ENCODE peak calls at places on chromosomes 6 and 20, in seven cellular contexts. E, U, F, L, B, H and K are unnamed samples.

GRCh38 chr6:89692256-89692655 is 53.7 kb upstream of the LYRM2 start:
- DNase-seq in E (no peak), U (no peak), F (no peak), L (no peak), B (no peak), H (no peak), K (no peak)

GRCh38 chr6:135983720-135984343 is 132.3 kb downstream of the PDE7B start:
- DNase-seq in E (no peak), U (no peak), F (no peak), L (no peak), B (no peak), H (peak), K (no peak)

GRCh38 chr6:109834595-109835437 is 143.3 kb upstream of the GPR6 start:
- DNase-seq in E (no peak), U (no peak), F (no peak), L (no peak), B (no peak), H (no peak), K (no peak)

GRCh38 chr6:56727097-56727845 is 84.6 kb upstream of the DST start:
- DNase-seq in E (no peak), U (no peak), F (no peak), L (no peak), B (no peak), H (peak), K (no peak)

GRCh38 chr6:126093108-126093507 is 106.8 kb downstream of the TRMT11 start:
- DNase-seq in E (no peak), U (no peak), F (no peak), L (no peak), B (no peak), H (no peak), K (no peak)

GRCh38 chr20:40991181-40991889 is 37.3 kb upstream of the TOP1 start:
- DNase-seq in E (peak), U (no peak), F (no peak), L (no peak), B (no peak), H (no peak), K (no peak)

GRCh38 chr6:134092449-134092848 is 40.0 kb upstream of the SLC2A12 start:
- DNase-seq in E (no peak), U (no peak), F (no peak), L (no peak), B (no peak), H (no peak), K (no peak)

GRCh38 chr6:89640804-89641203 is 2.3 kb upstream of the LYRM2 start:
- DNase-seq in E (no peak), U (no peak), F (peak), L (no peak), B (no peak), H (peak), K (no peak)

GRCh38 chr6:10361428-10361827 is 53.4 kb downstream of the TFAP2A start:
- DNase-seq in E (no peak), U (no peak), F (no peak), L (no peak), B (no peak), H (no peak), K (no peak)

GRCh38 chr6:139744038-139744437 is 369.6 kb upstream of the CITED2 start:
- DNase-seq in E (no peak), U (no peak), F (no peak), L (no peak), B (no peak), H (no peak), K (no peak)

GRCh38 chr20:20343886-20344381 is 24.0 kb upstream of the INSM1 start:
- DNase-seq in E (no peak), U (no peak), F (no peak), L (no peak), B (no peak), H (no peak), K (no peak)

GRCh38 chr20:35912877-35913276 is 41.4 kb downstream of the SCAND1 start:
- DNase-seq in E (no peak), U (no peak), F (no peak), L (no peak), B (no peak), H (peak), K (no peak)

GRCh38 chr20:23050847-23051627 is 1.6 kb upstream of the THBD start:
- DNase-seq in E (no peak), U (peak), F (peak), L (peak), B (peak), H (peak), K (peak)

GRCh38 chr6:63066053-63066704 is 145.1 kb upstream of the FKBP1C start:
- DNase-seq in E (no peak), U (no peak), F (no peak), L (no peak), B (no peak), H (no peak), K (no peak)

GRCh38 chr6:104710543-104711335 is 149.0 kb downstream of the HACE1 start:
- DNase-seq in E (no peak), U (no peak), F (no peak), L (no peak), B (no peak), H (no peak), K (no peak)

GRCh38 chr6:108116424-108116780 is 41.9 kb upstream of the OSTM1 start:
- DNase-seq in E (no peak), U (no peak), F (no peak), L (no peak), B (no peak), H (no peak), K (no peak)

GRCh38 chr20:14984768-14985622 is 647.6 kb upstream of the FLRT3 start:
- DNase-seq in E (no peak), U (no peak), F (no peak), L (no peak), B (no peak), H (no peak), K (no peak)

GRCh38 chr6:35402136-35402855 is 49.8 kb upstream of the FANCE start:
- DNase-seq in E (no peak), U (no peak), F (no peak), L (no peak), B (no peak), H (no peak), K (no peak)

GRCh38 chr20:20710847-20711315 is 1.6 kb downstream of the RALGAPA2 start:
- DNase-seq in E (no peak), U (peak), F (peak), L (no peak), B (no peak), H (no peak), K (no peak)

GRCh38 chr6:53496797-53497196 is 48.1 kb downstream of the GCLC start:
- DNase-seq in E (no peak), U (peak), F (peak), L (no peak), B (no peak), H (peak), K (no peak)

GRCh38 chr6:154039231-154039842 is at the start of gene OPRM1:
- DNase-seq in E (no peak), U (peak), F (peak), L (peak), B (peak), H (peak), K (peak)

GRCh38 chr6:157669747-157670216 is 153.3 kb upstream of the SNX9 start:
- DNase-seq in E (peak), U (peak), F (no peak), L (peak), B (no peak), H (peak), K (peak)

GRCh38 chr6:52550014-52550575 is 26.8 kb downstream of the TRAM2 start:
- DNase-seq in E (no peak), U (no peak), F (no peak), L (no peak), B (no peak), H (no peak), K (no peak)

GRCh38 chr20:3753098-3753497 is 14.5 kb downstream of the ADISSP start:
- DNase-seq in E (peak), U (peak), F (no peak), L (peak), B (peak), H (peak), K (peak)

GRCh38 chr20:4717816-4718215 is 3.9 kb upstream of the PRND start:
- DNase-seq in E (no peak), U (no peak), F (no peak), L (no peak), B (no peak), H (no peak), K (no peak)

GRCh38 chr6:165222315-165223025 is 86.9 kb downstream of the C6orf118 start:
- DNase-seq in E (no peak), U (no peak), F (no peak), L (no peak), B (no peak), H (no peak), K (no peak)

GRCh38 chr6:33711140-33712129 is at the start of gene UQCC2:
- DNase-seq in E (peak), U (peak), F (peak), L (peak), B (peak), H (peak), K (peak)

GRCh38 chr20:39717976-39718375 is 755.8 kb downstream of the DHX35 start:
- DNase-seq in E (no peak), U (no peak), F (no peak), L (no peak), B (no peak), H (no peak), K (peak)

GRCh38 chr20:62193079-62194025 is 10.5 kb downstream of the MTG2 start:
- DNase-seq in E (no peak), U (no peak), F (no peak), L (peak), B (no peak), H (no peak), K (no peak)

GRCh38 chr6:133609404-133610270 is 279.3 kb upstream of the TCF21 start:
- DNase-seq in E (no peak), U (peak), F (peak), L (no peak), B (no peak), H (peak), K (no peak)

GRCh38 chr6:153898360-153899059 is 140.5 kb upstream of the OPRM1 start:
- DNase-seq in E (no peak), U (no peak), F (no peak), L (no peak), B (no peak), H (no peak), K (no peak)

GRCh38 chr6:120489941-120490340 is 844.3 kb downstream of the TBC1D32 start:
- DNase-seq in E (no peak), U (no peak), F (no peak), L (no peak), B (no peak), H (no peak), K (no peak)

GRCh38 chr6:110881929-110882629 is 7.5 kb downstream of the AMD1 start:
- DNase-seq in E (no peak), U (no peak), F (no peak), L (no peak), B (no peak), H (no peak), K (no peak)

GRCh38 chr6:11989376-11989775 is 22.7 kb upstream of the HIVEP1 start:
- DNase-seq in E (no peak), U (no peak), F (no peak), L (no peak), B (no peak), H (peak), K (no peak)

GRCh38 chr6:32081168-32081624 is 27.9 kb downstream of the TNXB start:
- DNase-seq in E (no peak), U (peak), F (no peak), L (no peak), B (no peak), H (peak), K (no peak)

GRCh38 chr20:46539113-46539512 is 11.3 kb downstream of the OCSTAMP start:
- DNase-seq in E (no peak), U (no peak), F (no peak), L (no peak), B (no peak), H (no peak), K (no peak)
- TF ChIP-seq CTCF in E (no peak), U (peak), F (no peak), L (peak), B (peak), H (no peak), K (no peak)

GRCh38 chr6:116101790-116102189 is 1.1 kb downstream of the NT5DC1 start:
- DNase-seq in E (no peak), U (no peak), F (no peak), L (no peak), B (no peak), H (no peak), K (no peak)

GRCh38 chr6:116102856-116103255 is 2.2 kb downstream of the NT5DC1 start:
- DNase-seq in E (no peak), U (no peak), F (no peak), L (no peak), B (no peak), H (no peak), K (no peak)

GRCh38 chr6:116101298-116101718 is 655 bp downstream of the NT5DC1 start:
- DNase-seq in E (peak), U (no peak), F (no peak), L (no peak), B (no peak), H (no peak), K (no peak)

GRCh38 chr6:116099036-116099435 is 1.6 kb upstream of the NT5DC1 start:
- DNase-seq in E (no peak), U (no peak), F (no peak), L (no peak), B (no peak), H (no peak), K (no peak)

DNA sequence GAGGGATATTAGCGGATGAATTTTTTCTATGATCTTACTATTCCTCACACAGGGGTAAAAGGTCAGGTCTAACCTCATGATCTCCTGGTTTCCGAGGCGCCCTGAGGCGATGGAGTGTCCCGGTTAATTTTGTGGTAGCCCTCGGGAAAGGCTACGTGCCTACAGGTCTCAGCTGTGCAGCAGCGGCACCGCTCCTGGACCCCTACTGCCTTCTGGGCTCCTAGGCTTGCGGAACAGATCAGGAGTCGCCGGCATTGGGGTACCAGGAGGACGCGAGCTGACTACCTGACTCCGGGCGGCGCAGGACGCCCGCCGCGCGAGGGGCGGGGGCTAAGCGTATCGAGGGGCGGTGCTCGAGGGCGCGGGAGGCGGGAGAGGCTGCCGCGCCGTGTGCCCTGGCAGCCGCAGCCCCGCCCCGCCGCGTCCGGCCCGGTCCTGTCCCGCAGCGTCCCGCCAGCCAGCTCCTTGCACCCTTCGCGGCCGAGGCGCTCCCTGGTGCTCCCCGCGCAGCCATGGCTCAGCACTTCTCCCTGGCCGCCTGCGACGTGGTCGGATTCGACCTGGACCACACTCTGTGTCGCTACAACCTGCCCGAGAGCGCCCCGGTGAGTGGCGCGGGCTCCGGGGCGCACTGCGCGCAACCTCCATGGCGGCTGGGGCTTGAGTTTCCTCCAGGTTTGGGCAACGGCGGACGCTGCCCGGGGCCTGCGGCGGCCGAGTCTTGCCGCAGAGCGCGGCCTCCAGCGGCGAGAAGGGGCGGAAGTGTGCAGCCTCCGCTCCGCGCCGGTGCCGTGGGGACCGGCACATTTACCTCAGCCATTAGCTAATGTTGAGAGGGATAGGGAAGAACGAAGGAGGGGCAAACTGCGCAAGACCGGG is at the start of gene NT5DC1:
- DNase-seq in E (peak), U (no peak), F (peak), L (peak), B (peak), H (peak), K (peak)
- TF ChIP-seq CTCF in E (peak), U (peak), F (peak), L (no peak), B (no peak), H (peak), K (peak)

DNA sequence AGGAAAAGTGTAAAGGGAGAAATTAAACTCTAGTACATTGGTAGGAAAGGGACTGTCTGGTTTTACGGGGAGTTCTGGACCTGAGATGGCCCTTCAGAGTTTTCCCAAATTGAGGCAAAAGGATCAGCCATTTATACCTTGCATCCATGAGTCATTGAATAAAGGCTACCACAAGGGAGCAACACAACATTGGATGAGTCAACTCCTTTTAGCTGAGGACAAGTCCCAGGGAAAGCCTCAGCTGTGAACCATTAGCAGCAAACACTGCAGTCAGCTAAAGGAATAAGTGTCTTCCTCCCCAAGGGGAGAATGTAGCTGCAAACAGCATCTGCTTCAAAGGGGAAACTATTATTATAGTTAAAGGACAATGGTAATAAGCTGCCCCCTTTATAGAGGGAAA is 468.7 kb upstream of the ID4 start:
- DNase-seq in E (no peak), U (peak), F (peak), L (no peak), B (no peak), H (peak), K (no peak)
- TF ChIP-seq CTCF in E (no peak), U (no peak), F (no peak), L (no peak), B (no peak), H (no peak), K (no peak)

GRCh38 chr6:40874495-40874894 is 164.5 kb downstream of the UNC5CL start:
- DNase-seq in E (no peak), U (no peak), F (no peak), L (no peak), B (peak), H (no peak), K (no peak)
- TF ChIP-seq CTCF in E (no peak), U (no peak), F (no peak), L (no peak), B (no peak), H (no peak), K (no peak)

GRCh38 chr6:152748843-152749242 is 1.8 kb upstream of the VIP start:
- DNase-seq in E (no peak), U (no peak), F (no peak), L (no peak), B (no peak), H (peak), K (no peak)
- TF ChIP-seq CTCF in E (no peak), U (no peak), F (no peak), L (peak), B (peak), H (no peak), K (no peak)

DNA sequence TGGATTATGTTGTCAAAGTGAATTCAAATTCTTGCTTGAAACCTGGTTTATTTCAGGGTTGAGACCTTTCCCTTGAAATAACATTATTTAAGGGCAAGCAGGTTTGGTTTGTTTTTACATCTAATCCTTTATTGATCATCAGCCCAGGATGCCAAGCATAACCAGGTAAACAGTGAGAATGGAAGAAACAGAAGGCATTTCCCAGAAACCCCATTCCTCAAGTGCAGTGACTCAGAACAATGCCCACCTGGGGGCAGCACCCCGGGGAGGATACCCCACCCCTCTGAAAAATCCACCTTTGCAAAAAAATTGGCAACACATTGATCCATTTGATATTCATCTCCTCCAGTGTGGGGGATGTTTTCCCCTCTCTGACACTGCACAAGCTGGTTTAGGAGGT is 32.5 kb downstream of the POFUT1 start:
- DNase-seq in E (no peak), U (no peak), F (no peak), L (no peak), B (no peak), H (no peak), K (no peak)
- TF ChIP-seq CTCF in E (no peak), U (peak), F (peak), L (no peak), B (no peak), H (no peak), K (no peak)

DNA sequence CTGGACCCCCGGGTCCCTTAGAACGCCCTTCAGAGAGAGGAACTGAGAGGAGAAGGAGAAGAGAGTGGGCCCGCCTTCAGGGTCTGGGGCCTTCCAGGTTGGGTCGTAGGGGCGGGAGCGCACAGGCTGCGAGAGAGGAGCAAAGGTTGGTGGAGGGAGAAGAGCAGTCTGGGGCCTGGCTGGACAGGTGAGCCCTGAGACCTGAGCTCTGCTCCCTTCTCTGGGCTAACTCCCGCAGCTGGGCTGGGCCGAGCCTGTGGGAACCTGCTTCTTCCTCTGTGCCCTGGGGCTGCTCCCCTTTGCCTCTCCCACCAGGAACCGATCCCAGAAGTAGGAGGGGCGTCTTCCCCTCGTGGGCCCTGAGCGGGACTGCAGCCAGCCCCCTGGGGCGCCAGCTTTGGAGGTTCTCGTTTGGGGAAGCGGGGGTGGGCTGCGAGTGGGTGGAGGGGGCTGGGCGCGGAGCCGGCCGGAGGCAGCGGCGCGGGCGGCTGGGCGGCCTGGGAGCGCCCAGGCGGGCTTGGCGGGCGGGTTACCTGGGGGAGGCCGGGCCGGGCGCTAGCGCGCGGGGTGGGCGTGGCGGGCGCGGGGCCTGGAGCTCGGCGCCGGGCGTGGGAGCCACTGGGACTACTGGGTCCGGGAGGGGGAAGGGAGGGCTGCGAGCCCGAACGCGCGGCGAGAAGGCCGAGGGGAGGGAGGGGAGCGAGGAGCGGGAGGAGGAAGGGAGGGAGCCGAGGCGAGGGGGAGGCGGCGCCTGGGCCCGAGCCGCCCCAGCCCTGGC is at the start of gene DDR1:
- DNase-seq in E (peak), U (no peak), F (no peak), L (peak), B (no peak), H (peak), K (peak)
- TF ChIP-seq CTCF in E (no peak), U (no peak), F (no peak), L (no peak), B (no peak), H (no peak), K (no peak)